ENCODE peak calls at places on chromosomes 4 and X, in seven cellular contexts. Y is stimulated activated CD8-positive, alpha-beta memory T cell treated with anti-CD3 and anti-CD28 coated beads, Interleukin-7, amount 100 ng/mL, for 1 hour; P is AML-193; D is left lung; A is NCI-H82; U is LHCN-M2; V is activated T-helper 1 cell treated with anti-CD3 and anti-CD28 coated beads, Interleukin-2, amount 50 U/mL, for 16 hours. I is an unnamed sample.

GRCh38 chrX:123487674-123488073 is 245.2 kb downstream of the THOC2 start:
- DNase-seq in D (no peak), Y (no peak), U (no peak), P (no peak), A (no peak), V (no peak), I (no peak)

GRCh38 chr4:138307319-138307718 is 65.2 kb upstream of the SLC7A11 start:
- DNase-seq in D (peak; percentile 39), V (no peak), Y (no peak), A (no peak), U (no peak), P (no peak), I (no peak)

GRCh38 chrX:17563515-17563914 is 173.8 kb upstream of the SCML1 start:
- DNase-seq in U (peak; percentile 24), D (no peak), P (no peak), A (no peak), Y (no peak), V (no peak), I (no peak)

GRCh38 chr4:95084584-95084983 is 326.8 kb downstream of the BMPR1B start:
- DNase-seq in D (no peak), U (no peak), V (no peak), A (no peak), P (no peak), Y (no peak), I (no peak)

GRCh38 chrX:129013574-129013973 is 509.7 kb downstream of the SMARCA1 start:
- DNase-seq in A (peak; percentile 16), Y (no peak), V (no peak), P (no peak), D (no peak), U (no peak), I (no peak)

GRCh38 chr4:2745981-2746806 is 9.9 kb downstream of the TNIP2 start:
- DNase-seq in P (no peak), A (no peak), V (peak; percentile 87), Y (peak; percentile 52), U (peak; percentile 27), D (peak; percentile 75), I (no peak)

GRCh38 chrX:29466441-29466840 is 748.9 kb upstream of the MAGEB2 start:
- DNase-seq in A (no peak), U (peak; percentile 25), Y (no peak), P (no peak), V (no peak), D (no peak), I (no peak)

GRCh38 chrX:74853255-74853654 is 72.0 kb downstream of the NEXMIF start:
- DNase-seq in D (no peak), P (no peak), A (no peak), U (no peak), V (no peak), Y (no peak), I (no peak)

GRCh38 chr4:140884431-140885058 is 128.4 kb upstream of the TBC1D9 start:
- DNase-seq in Y (no peak), V (no peak), U (peak; percentile 55), D (no peak), A (peak; percentile 84), P (peak; percentile 49), I (no peak)

GRCh38 chrX:47148946-47149345 is 3.9 kb downstream of the RBM10 start:
- DNase-seq in A (no peak), Y (no peak), U (peak; percentile 41), P (no peak), D (no peak), V (no peak), I (no peak)

GRCh38 chr4:43690121-43690520 is 758.5 kb downstream of the KCTD8 start:
- DNase-seq in P (no peak), A (no peak), U (no peak), V (no peak), D (no peak), Y (no peak), I (no peak)

GRCh38 chr4:11053601-11054000 is 369.0 kb upstream of the CLNK start:
- DNase-seq in U (peak; percentile 4), Y (no peak), V (no peak), P (no peak), D (no peak), A (no peak), I (no peak)

GRCh38 chr4:145320269-145320668 is 139.9 kb upstream of the OTUD4 start:
- DNase-seq in V (no peak), U (no peak), A (no peak), D (no peak), Y (no peak), P (no peak), I (no peak)

GRCh38 chr4:7862561-7863200 is 77.0 kb downstream of the AFAP1 start:
- DNase-seq in V (no peak), D (no peak), A (no peak), Y (no peak), U (no peak), P (no peak), I (no peak)

GRCh38 chr4:8775751-8776355 is 95.8 kb downstream of the HMX1 start:
- DNase-seq in A (no peak), Y (no peak), D (peak; percentile 14), V (no peak), P (no peak), U (no peak), I (no peak)

GRCh38 chr4:128379860-128380259 is 92.2 kb upstream of the PGRMC2 start:
- DNase-seq in P (no peak), D (no peak), U (peak; percentile 42), Y (no peak), A (peak; percentile 52), V (no peak), I (no peak)

GRCh38 chrX:14050704-14051103 is 21.0 kb upstream of the GEMIN8 start:
- DNase-seq in P (no peak), V (no peak), A (no peak), U (peak; percentile 25), D (no peak), Y (no peak), I (no peak)

GRCh38 chr4:25110653-25111329 is 49.5 kb downstream of the SEPSECS start:
- DNase-seq in A (no peak), P (no peak), D (no peak), Y (no peak), U (no peak), V (no peak), I (no peak)

GRCh38 chr4:91198951-91199350 is 1071.8 kb downstream of the CCSER1 start:
- DNase-seq in D (no peak), V (no peak), A (no peak), P (no peak), Y (no peak), U (peak; percentile 49), I (no peak)

GRCh38 chrX:81729269-81729777 is 527.4 kb downstream of the SH3BGRL start:
- DNase-seq in U (no peak), P (no peak), D (no peak), Y (no peak), V (no peak), A (no peak), I (no peak)

GRCh38 chrX:139083191-139083590 is 371.7 kb upstream of the FGF13 start:
- DNase-seq in P (no peak), U (no peak), V (no peak), Y (no peak), D (no peak), A (no peak), I (no peak)

GRCh38 chr4:54525602-54526001 is 132.2 kb upstream of the KIT start:
- DNase-seq in A (no peak), U (peak; percentile 85), Y (no peak), V (no peak), D (no peak), P (no peak), I (no peak)

GRCh38 chr4:31365006-31365690 is 645.0 kb downstream of the PCDH7 start:
- DNase-seq in A (no peak), P (no peak), V (no peak), D (no peak), U (no peak), Y (no peak), I (no peak)

GRCh38 chrX:357693-358471 is 28.8 kb downstream of the PPP2R3B start:
- DNase-seq in P (no peak), A (no peak), D (no peak), V (no peak), Y (no peak), U (peak; percentile 24), I (no peak)

GRCh38 chr4:125359960-125360628 is 45.3 kb downstream of the FAT4 start:
- DNase-seq in A (no peak), P (no peak), D (no peak), U (no peak), Y (no peak), V (no peak), I (no peak)

GRCh38 chr4:4388418-4388817 is 1.5 kb downstream of the NSG1 start:
- DNase-seq in D (no peak), P (no peak), Y (no peak), U (no peak), A (no peak), V (no peak), I (no peak)

GRCh38 chr4:6857009-6857882 is 52.4 kb upstream of the TBC1D14 start:
- DNase-seq in Y (no peak), D (no peak), P (no peak), U (no peak), V (no peak), A (no peak), I (no peak)

I was measured in amygdala.